ENCODE peak calls at places on chromosomes 6 and 20, in four cellular contexts. Q, U, E and M are unnamed samples.

GRCh38 chr20:62139636-62140035 is 3.6 kb downstream of the PSMA7 start:
- DNase-seq in Q (no peak), U (no peak), E (no peak), M (no peak)

GRCh38 chr6:157486632-157487031 is 105.6 kb downstream of the ZDHHC14 start:
- DNase-seq in Q (no peak), U (no peak), E (no peak), M (no peak)

GRCh38 chr6:5082487-5083306 is 2.4 kb upstream of the PPP1R3G start:
- DNase-seq in Q (no peak), U (no peak), E (peak; percentile 61), M (no peak)

GRCh38 chr6:35327349-35328027 is 14.9 kb upstream of the PPARD start:
- DNase-seq in Q (peak; percentile 80), U (peak; percentile 52), E (peak; percentile 64), M (peak; percentile 84)

GRCh38 chr6:106825156-106825555 is 149.4 kb downstream of the CD24 start:
- DNase-seq in Q (no peak), U (no peak), E (no peak), M (no peak)

GRCh38 chr6:137493218-137494038 is 766 bp downstream of the OLIG3 start:
- DNase-seq in Q (peak; percentile 37), U (no peak), E (no peak), M (peak; percentile 44)

GRCh38 chr6:43757966-43758616 is 11.9 kb upstream of the VEGFA start:
- DNase-seq in Q (no peak), U (no peak), E (no peak), M (no peak)

GRCh38 chr20:60792941-60793340 is 459.1 kb upstream of the CDH4 start:
- DNase-seq in Q (no peak), U (no peak), E (no peak), M (no peak)

GRCh38 chr20:25320035-25320800 is 70.4 kb downstream of the ABHD12 start:
- DNase-seq in Q (no peak), U (peak; percentile 34), E (no peak), M (no peak)

GRCh38 chr6:15249371-15250019 is 3.6 kb downstream of the JARID2 start:
- DNase-seq in Q (no peak), U (no peak), E (no peak), M (no peak)

GRCh38 chr6:15248451-15249370 is 2.8 kb downstream of the JARID2 start:
- DNase-seq in Q (peak; percentile 94), U (peak; percentile 92), E (peak; percentile 99), M (peak; percentile 95)

GRCh38 chr6:15247214-15247749 is 1.4 kb downstream of the JARID2 start:
- DNase-seq in Q (no peak), U (no peak), E (no peak), M (no peak)

GRCh38 chr6:15246217-15247211 is 645 bp downstream of the JARID2 start:
- DNase-seq in Q (no peak), U (no peak), E (peak; percentile 29), M (no peak)

GRCh38 chr6:15247750-15248450 is 2.0 kb downstream of the JARID2 start:
- DNase-seq in Q (peak; percentile 55), U (peak; percentile 55), E (peak; percentile 70), M (peak; percentile 71)
- TF ChIP-seq CTCF in Q (peak; percentile 49), U (peak; percentile 22), E (peak; percentile 5), M (peak; percentile 26)

GRCh38 chr6:163416640-163417253 is 2.2 kb downstream of the QKI start:
- DNase-seq in Q (no peak), U (no peak), E (peak; percentile 90), M (no peak)
- TF ChIP-seq CTCF in Q (peak; percentile 31), U (peak; percentile 66), E (peak; percentile 63), M (peak; percentile 14)

DNA sequence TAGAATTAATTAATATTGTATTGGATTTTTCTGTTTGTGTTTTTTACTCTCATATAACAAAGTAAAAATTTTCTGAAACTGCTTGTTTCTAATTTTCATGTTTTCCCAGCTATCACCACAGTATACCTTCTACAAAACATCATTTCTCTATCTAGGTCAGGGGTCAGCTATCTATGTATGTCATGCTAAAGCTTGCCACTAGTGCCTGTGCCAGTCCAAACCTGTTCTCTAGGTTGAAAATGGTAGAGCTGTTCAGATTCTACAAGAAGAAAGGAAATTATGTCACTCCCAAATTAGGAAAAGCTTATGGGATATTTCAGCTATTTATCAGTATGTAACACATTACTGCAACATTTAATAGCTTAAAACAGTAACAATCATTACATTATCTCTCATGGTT is 5.8 kb upstream of the ME1 start:
- DNase-seq in Q (no peak), U (no peak), E (no peak), M (no peak)
- TF ChIP-seq CTCF in Q (no peak), U (no peak), E (no peak), M (no peak)

DNA sequence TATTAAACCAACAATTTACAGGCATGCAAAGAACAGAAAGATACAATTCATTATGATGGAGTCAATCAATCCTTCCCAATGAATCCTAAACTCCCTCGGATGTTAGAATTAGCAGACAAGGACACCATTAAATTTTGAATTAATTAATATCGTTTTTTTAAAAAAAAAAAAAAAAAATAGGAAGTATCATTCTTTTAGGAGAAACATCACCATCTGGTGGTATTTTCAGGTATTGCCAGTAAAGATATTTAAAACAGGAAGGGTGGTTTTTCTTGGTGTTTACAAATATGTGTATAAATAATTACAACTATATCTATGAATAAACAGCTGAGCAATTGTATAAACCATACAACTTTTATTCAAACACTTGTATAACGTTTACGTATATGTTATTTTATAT is 564.4 kb downstream of the HAO1 start:
- DNase-seq in Q (peak; percentile 1), U (no peak), E (peak; percentile 47), M (no peak)
- TF ChIP-seq CTCF in Q (no peak), U (peak; percentile 32), E (peak; percentile 51), M (no peak)

GRCh38 chr6:111107589-111107988 is 20.3 kb downstream of the SLC16A10 start:
- DNase-seq in Q (no peak), U (no peak), E (no peak), M (no peak)

GRCh38 chr6:111101987-111102386 is 14.7 kb downstream of the SLC16A10 start:
- DNase-seq in Q (no peak), U (no peak), E (no peak), M (no peak)

DNA sequence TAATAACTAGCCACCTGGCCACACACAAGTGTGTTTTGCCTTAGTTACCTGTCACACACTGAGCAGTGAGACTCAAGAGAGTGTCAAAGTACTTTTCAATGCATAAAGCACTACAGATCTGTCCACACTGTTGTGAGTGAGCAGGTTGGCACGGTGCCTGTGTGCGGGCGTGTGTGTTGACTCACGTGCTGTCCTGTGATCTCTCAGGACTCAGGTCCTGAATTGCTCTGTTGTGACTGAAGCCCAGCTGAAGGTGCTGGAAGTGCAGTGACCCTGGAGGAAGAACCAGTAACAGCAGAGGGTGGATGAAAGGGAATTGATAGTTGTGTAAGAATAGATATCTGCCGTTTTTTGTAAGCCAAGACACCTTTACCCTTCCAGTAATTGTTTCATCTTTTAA is 18.3 kb downstream of the SLC16A10 start:
- DNase-seq in Q (no peak), U (no peak), E (peak; percentile 51), M (no peak)
- TF ChIP-seq CTCF in Q (no peak), U (no peak), E (no peak), M (no peak)

GRCh38 chr20:17910828-17911294 is 57.7 kb downstream of the SNX5 start:
- DNase-seq in Q (no peak), U (no peak), E (peak; percentile 95), M (no peak)
- TF ChIP-seq CTCF in Q (no peak), U (no peak), E (peak; percentile 28), M (no peak)

GRCh38 chr20:1777476-1777820 is 117.8 kb upstream of the SIRPA start:
- DNase-seq in Q (no peak), U (no peak), E (no peak), M (no peak)
- TF ChIP-seq CTCF in Q (no peak), U (no peak), E (no peak), M (no peak)

GRCh38 chr6:154796484-154796883 is 63.3 kb downstream of the SCAF8 start:
- DNase-seq in Q (no peak), U (no peak), E (no peak), M (no peak)
- TF ChIP-seq CTCF in Q (no peak), U (no peak), E (no peak), M (no peak)